ENCODE peak calls at places on chromosomes 6 and 20, in seven cellular contexts. One of them, this sample, is unnamed.

GRCh38 chr6:147567141-147567805 is 58.8 kb downstream of the SAMD5 start:
- DNase-seq in Karpas-422: no peak
- DNase-seq in IMR-90: no peak
- DNase-seq in endothelial cell of umbilical vein: no peak
- DNase-seq in fibroblast of lung: no peak
- DNase-seq in HCT116: no peak
- DNase-seq in PC-9: no peak
- DNase-seq in this sample: peak; percentile 2

GRCh38 chr6:39076086-39076992 is 27.8 kb downstream of the GLP1R start:
- DNase-seq in Karpas-422: no peak
- DNase-seq in IMR-90: no peak
- DNase-seq in endothelial cell of umbilical vein: no peak
- DNase-seq in fibroblast of lung: no peak
- DNase-seq in HCT116: no peak
- DNase-seq in PC-9: no peak
- DNase-seq in this sample: no peak

GRCh38 chr20:1320902-1321653 is 7.9 kb downstream of the SDCBP2 start:
- DNase-seq in Karpas-422: no peak
- DNase-seq in IMR-90: no peak
- DNase-seq in endothelial cell of umbilical vein: no peak
- DNase-seq in fibroblast of lung: no peak
- DNase-seq in HCT116: no peak
- DNase-seq in PC-9: no peak
- DNase-seq in this sample: no peak

GRCh38 chr6:112579601-112580000 is 232.5 kb downstream of the RFPL4B start:
- DNase-seq in Karpas-422: no peak
- DNase-seq in IMR-90: peak; percentile 61
- DNase-seq in endothelial cell of umbilical vein: no peak
- DNase-seq in fibroblast of lung: no peak
- DNase-seq in HCT116: no peak
- DNase-seq in PC-9: no peak
- DNase-seq in this sample: no peak

GRCh38 chr6:157228421-157229218 is 94.7 kb downstream of the TMEM242 start:
- DNase-seq in Karpas-422: no peak
- DNase-seq in IMR-90: no peak
- DNase-seq in endothelial cell of umbilical vein: no peak
- DNase-seq in fibroblast of lung: no peak
- DNase-seq in HCT116: no peak
- DNase-seq in PC-9: no peak
- DNase-seq in this sample: no peak

GRCh38 chr20:63347081-63347741 is 13.9 kb downstream of the CHRNA4 start:
- DNase-seq in Karpas-422: no peak
- DNase-seq in IMR-90: no peak
- DNase-seq in endothelial cell of umbilical vein: no peak
- DNase-seq in fibroblast of lung: no peak
- DNase-seq in HCT116: no peak
- DNase-seq in PC-9: no peak
- DNase-seq in this sample: no peak

GRCh38 chr20:45049904-45050471 is 50.9 kb downstream of the KCNS1 start:
- DNase-seq in Karpas-422: peak; percentile 56
- DNase-seq in IMR-90: no peak
- DNase-seq in endothelial cell of umbilical vein: no peak
- DNase-seq in fibroblast of lung: no peak
- DNase-seq in HCT116: no peak
- DNase-seq in PC-9: no peak
- DNase-seq in this sample: no peak

GRCh38 chr6:3151705-3152104 is 5.6 kb downstream of the TUBB2A start:
- DNase-seq in Karpas-422: no peak
- DNase-seq in IMR-90: no peak
- DNase-seq in endothelial cell of umbilical vein: no peak
- DNase-seq in fibroblast of lung: no peak
- DNase-seq in HCT116: no peak
- DNase-seq in PC-9: no peak
- DNase-seq in this sample: peak; percentile 32

GRCh38 chr20:36167826-36168634 is 13.5 kb downstream of the EPB41L1 start:
- DNase-seq in Karpas-422: no peak
- DNase-seq in IMR-90: peak; percentile 84
- DNase-seq in endothelial cell of umbilical vein: no peak
- DNase-seq in fibroblast of lung: peak; percentile 41
- DNase-seq in HCT116: peak; percentile 8
- DNase-seq in PC-9: peak; percentile 79
- DNase-seq in this sample: no peak

GRCh38 chr20:13340088-13340487 is 119.0 kb downstream of the ISM1 start:
- DNase-seq in Karpas-422: no peak
- DNase-seq in IMR-90: no peak
- DNase-seq in endothelial cell of umbilical vein: no peak
- DNase-seq in fibroblast of lung: no peak
- DNase-seq in HCT116: no peak
- DNase-seq in PC-9: no peak
- DNase-seq in this sample: peak; percentile 77

GRCh38 chr6:30136570-30137286 is 788 bp downstream of the TRIM40 start:
- DNase-seq in Karpas-422: no peak
- DNase-seq in IMR-90: no peak
- DNase-seq in endothelial cell of umbilical vein: no peak
- DNase-seq in fibroblast of lung: no peak
- DNase-seq in HCT116: no peak
- DNase-seq in PC-9: no peak
- DNase-seq in this sample: no peak

GRCh38 chr20:44039741-44040140 is 125.1 kb downstream of the TOX2 start:
- DNase-seq in Karpas-422: no peak
- DNase-seq in IMR-90: no peak
- DNase-seq in endothelial cell of umbilical vein: no peak
- DNase-seq in fibroblast of lung: no peak
- DNase-seq in HCT116: no peak
- DNase-seq in PC-9: no peak
- DNase-seq in this sample: no peak

GRCh38 chr6:81748946-81749345 is 3.5 kb downstream of the TENT5A start:
- DNase-seq in Karpas-422: no peak
- DNase-seq in IMR-90: no peak
- DNase-seq in endothelial cell of umbilical vein: peak; percentile 16
- DNase-seq in fibroblast of lung: peak; percentile 28
- DNase-seq in HCT116: no peak
- DNase-seq in PC-9: no peak
- DNase-seq in this sample: peak; percentile 64

GRCh38 chr6:125365230-125365629 is 63.5 kb upstream of the HDDC2 start:
- DNase-seq in Karpas-422: no peak
- DNase-seq in IMR-90: no peak
- DNase-seq in endothelial cell of umbilical vein: no peak
- DNase-seq in fibroblast of lung: no peak
- DNase-seq in HCT116: no peak
- DNase-seq in PC-9: no peak
- DNase-seq in this sample: no peak

GRCh38 chr6:54076159-54076789 is 35.0 kb upstream of the MLIP start:
- DNase-seq in Karpas-422: no peak
- DNase-seq in IMR-90: no peak
- DNase-seq in endothelial cell of umbilical vein: no peak
- DNase-seq in fibroblast of lung: no peak
- DNase-seq in HCT116: no peak
- DNase-seq in PC-9: no peak
- DNase-seq in this sample: peak; percentile 5

GRCh38 chr6:12569646-12570045 is 146.9 kb upstream of the PHACTR1 start:
- DNase-seq in Karpas-422: no peak
- DNase-seq in IMR-90: no peak
- DNase-seq in endothelial cell of umbilical vein: no peak
- DNase-seq in fibroblast of lung: no peak
- DNase-seq in HCT116: no peak
- DNase-seq in PC-9: peak; percentile 3
- DNase-seq in this sample: no peak

GRCh38 chr6:88975369-88975768 is 12.0 kb upstream of the RNGTT start:
- DNase-seq in Karpas-422: no peak
- DNase-seq in IMR-90: no peak
- DNase-seq in endothelial cell of umbilical vein: no peak
- DNase-seq in fibroblast of lung: no peak
- DNase-seq in HCT116: no peak
- DNase-seq in PC-9: no peak
- DNase-seq in this sample: no peak

GRCh38 chr20:4245542-4245941 is 230.2 kb upstream of the RNF24 start:
- DNase-seq in Karpas-422: no peak
- DNase-seq in IMR-90: no peak
- DNase-seq in endothelial cell of umbilical vein: no peak
- DNase-seq in fibroblast of lung: no peak
- DNase-seq in HCT116: no peak
- DNase-seq in PC-9: no peak
- DNase-seq in this sample: no peak

GRCh38 chr6:116267879-116268588 is 11.7 kb downstream of the TSPYL1 start:
- DNase-seq in Karpas-422: no peak
- DNase-seq in IMR-90: peak; percentile 48
- DNase-seq in endothelial cell of umbilical vein: no peak
- DNase-seq in fibroblast of lung: peak; percentile 52
- DNase-seq in HCT116: no peak
- DNase-seq in PC-9: peak; percentile 46
- DNase-seq in this sample: no peak

GRCh38 chr6:11098009-11098408 is 4.4 kb downstream of the SMIM13 start:
- DNase-seq in Karpas-422: no peak
- DNase-seq in IMR-90: no peak
- DNase-seq in endothelial cell of umbilical vein: no peak
- DNase-seq in fibroblast of lung: no peak
- DNase-seq in HCT116: no peak
- DNase-seq in PC-9: no peak
- DNase-seq in this sample: no peak

GRCh38 chr20:48886189-48886588 is 35.3 kb upstream of the ARFGEF2 start:
- DNase-seq in Karpas-422: no peak
- DNase-seq in IMR-90: no peak
- DNase-seq in endothelial cell of umbilical vein: no peak
- DNase-seq in fibroblast of lung: no peak
- DNase-seq in HCT116: no peak
- DNase-seq in PC-9: no peak
- DNase-seq in this sample: no peak

GRCh38 chr6:74749211-74750142 is 456.4 kb downstream of the COL12A1 start:
- DNase-seq in Karpas-422: no peak
- DNase-seq in IMR-90: no peak
- DNase-seq in endothelial cell of umbilical vein: peak; percentile 58
- DNase-seq in fibroblast of lung: peak; percentile 87
- DNase-seq in HCT116: no peak
- DNase-seq in PC-9: peak; percentile 63
- DNase-seq in this sample: no peak

GRCh38 chr6:109508166-109508860 is 25.3 kb upstream of the ZBTB24 start:
- DNase-seq in Karpas-422: no peak
- DNase-seq in IMR-90: peak; percentile 18
- DNase-seq in endothelial cell of umbilical vein: no peak
- DNase-seq in fibroblast of lung: no peak
- DNase-seq in HCT116: no peak
- DNase-seq in PC-9: peak; percentile 45
- DNase-seq in this sample: no peak

GRCh38 chr6:112416885-112417284 is 69.8 kb downstream of the RFPL4B start:
- DNase-seq in Karpas-422: no peak
- DNase-seq in IMR-90: no peak
- DNase-seq in endothelial cell of umbilical vein: no peak
- DNase-seq in fibroblast of lung: peak; percentile 23
- DNase-seq in HCT116: no peak
- DNase-seq in PC-9: no peak
- DNase-seq in this sample: no peak

GRCh38 chr6:150208606-150209352 is 65.9 kb downstream of the PPP1R14C start:
- DNase-seq in Karpas-422: no peak
- DNase-seq in IMR-90: no peak
- DNase-seq in endothelial cell of umbilical vein: no peak
- DNase-seq in fibroblast of lung: peak; percentile 53
- DNase-seq in HCT116: no peak
- DNase-seq in PC-9: no peak
- DNase-seq in this sample: no peak

GRCh38 chr6:143620461-143620860 is 57.3 kb upstream of the PHACTR2 start:
- DNase-seq in Karpas-422: no peak
- DNase-seq in IMR-90: peak; percentile 47
- DNase-seq in endothelial cell of umbilical vein: no peak
- DNase-seq in fibroblast of lung: peak; percentile 34
- DNase-seq in HCT116: no peak
- DNase-seq in PC-9: no peak
- DNase-seq in this sample: no peak

GRCh38 chr6:132708771-132709170 is 5.1 kb downstream of the VNN1 start:
- DNase-seq in Karpas-422: no peak
- DNase-seq in IMR-90: peak; percentile 10
- DNase-seq in endothelial cell of umbilical vein: no peak
- DNase-seq in fibroblast of lung: peak; percentile 19
- DNase-seq in HCT116: no peak
- DNase-seq in PC-9: no peak
- DNase-seq in this sample: peak; percentile 34

GRCh38 chr6:99589290-99589672 is 17.4 kb upstream of the PRDM13 start:
- DNase-seq in Karpas-422: peak; percentile 44
- DNase-seq in IMR-90: no peak
- DNase-seq in endothelial cell of umbilical vein: no peak
- DNase-seq in fibroblast of lung: peak; percentile 16
- DNase-seq in HCT116: no peak
- DNase-seq in PC-9: no peak
- DNase-seq in this sample: no peak
- H2AFZ ChIP-seq in Karpas-422: peak overlapping the region; percentile 11
- H2AFZ ChIP-seq in IMR-90: peak overlapping the region; percentile 85
- H2AFZ ChIP-seq in endothelial cell of umbilical vein: no peak overlapping the region
- H2AFZ ChIP-seq in fibroblast of lung: no peak overlapping the region
- H2AFZ ChIP-seq in HCT116: no peak overlapping the region
- H2AFZ ChIP-seq in PC-9: peak overlapping the region; percentile 85
- H2AFZ ChIP-seq in this sample: no peak overlapping the region

GRCh38 chr6:84547341-84547794 is 217.0 kb downstream of the TBX18 start:
- DNase-seq in Karpas-422: no peak
- DNase-seq in IMR-90: no peak
- DNase-seq in endothelial cell of umbilical vein: no peak
- DNase-seq in fibroblast of lung: peak; percentile 71
- DNase-seq in HCT116: no peak
- DNase-seq in PC-9: no peak
- DNase-seq in this sample: peak; percentile 50

GRCh38 chr6:84551797-84552196 is 212.6 kb downstream of the TBX18 start:
- DNase-seq in Karpas-422: no peak
- DNase-seq in IMR-90: no peak
- DNase-seq in endothelial cell of umbilical vein: no peak
- DNase-seq in fibroblast of lung: no peak
- DNase-seq in HCT116: no peak
- DNase-seq in PC-9: no peak
- DNase-seq in this sample: no peak

GRCh38 chr6:84549912-84550311 is 214.5 kb downstream of the TBX18 start:
- DNase-seq in Karpas-422: no peak
- DNase-seq in IMR-90: no peak
- DNase-seq in endothelial cell of umbilical vein: no peak
- DNase-seq in fibroblast of lung: no peak
- DNase-seq in HCT116: no peak
- DNase-seq in PC-9: no peak
- DNase-seq in this sample: no peak

GRCh38 chr6:84546427-84546914 is 217.9 kb downstream of the TBX18 start:
- DNase-seq in Karpas-422: no peak
- DNase-seq in IMR-90: no peak
- DNase-seq in endothelial cell of umbilical vein: no peak
- DNase-seq in fibroblast of lung: peak; percentile 64
- DNase-seq in HCT116: no peak
- DNase-seq in PC-9: no peak
- DNase-seq in this sample: no peak
- H2AFZ ChIP-seq in Karpas-422: no peak overlapping the region
- H2AFZ ChIP-seq in IMR-90: no peak overlapping the region
- H2AFZ ChIP-seq in endothelial cell of umbilical vein: peak overlapping the region; percentile 28
- H2AFZ ChIP-seq in fibroblast of lung: no peak overlapping the region
- H2AFZ ChIP-seq in HCT116: no peak overlapping the region
- H2AFZ ChIP-seq in PC-9: no peak overlapping the region
- H2AFZ ChIP-seq in this sample: no peak overlapping the region

GRCh38 chr6:123802351-123802696 is 1.3 kb upstream of the NKAIN2 start:
- DNase-seq in Karpas-422: no peak
- DNase-seq in IMR-90: no peak
- DNase-seq in endothelial cell of umbilical vein: no peak
- DNase-seq in fibroblast of lung: no peak
- DNase-seq in HCT116: no peak
- DNase-seq in PC-9: no peak
- DNase-seq in this sample: no peak
- H2AFZ ChIP-seq in Karpas-422: no peak overlapping the region
- H2AFZ ChIP-seq in IMR-90: no peak overlapping the region
- H2AFZ ChIP-seq in endothelial cell of umbilical vein: no peak overlapping the region
- H2AFZ ChIP-seq in fibroblast of lung: no peak overlapping the region
- H2AFZ ChIP-seq in HCT116: no peak overlapping the region
- H2AFZ ChIP-seq in PC-9: no peak overlapping the region
- H2AFZ ChIP-seq in this sample: no peak overlapping the region

GRCh38 chr20:47263502-47264084 is 92.9 kb downstream of the ZMYND8 start:
- DNase-seq in Karpas-422: peak; percentile 65
- DNase-seq in IMR-90: no peak
- DNase-seq in endothelial cell of umbilical vein: no peak
- DNase-seq in fibroblast of lung: peak; percentile 27
- DNase-seq in HCT116: no peak
- DNase-seq in PC-9: no peak
- DNase-seq in this sample: no peak
- H2AFZ ChIP-seq in Karpas-422: no peak overlapping the region
- H2AFZ ChIP-seq in IMR-90: no peak overlapping the region
- H2AFZ ChIP-seq in endothelial cell of umbilical vein: no peak overlapping the region
- H2AFZ ChIP-seq in fibroblast of lung: no peak overlapping the region
- H2AFZ ChIP-seq in HCT116: no peak overlapping the region
- H2AFZ ChIP-seq in PC-9: no peak overlapping the region
- H2AFZ ChIP-seq in this sample: no peak overlapping the region